ENCODE peak calls at places on chromosomes 2 and 18, in five cellular contexts. X is ovary; C is mesenchymal stem cell; P is neural progenitor cell; N is CD8-positive, alpha-beta memory T cell. B is an unnamed sample.

GRCh38 chr2:209431701-209432100 is 7.9 kb downstream of the MAP2 start:
- DNase-seq in X (no peak), C (no peak), P (no peak), N (no peak), B (peak; percentile 90)

GRCh38 chr18:13381907-13382682 is 163.5 kb downstream of the LDLRAD4 start:
- DNase-seq in X (peak; percentile 63), C (peak; percentile 0), P (no peak), N (no peak), B (peak; percentile 15)

GRCh38 chr2:100702444-100703134 is 117.3 kb upstream of the NPAS2 start:
- DNase-seq in X (no peak), C (no peak), P (no peak), N (no peak), B (no peak)

GRCh38 chr2:83229443-83229842 is 1229.6 kb downstream of the SUCLG1 start:
- DNase-seq in X (no peak), C (no peak), P (no peak), N (no peak), B (no peak)

GRCh38 chr2:231383701-231384435 is 11.6 kb upstream of the B3GNT7 start:
- DNase-seq in X (no peak), C (no peak), P (no peak), N (no peak), B (no peak)

GRCh38 chr2:11129598-11130449 is 25.4 kb upstream of the SLC66A3 start:
- DNase-seq in X (peak; percentile 83), C (peak; percentile 35), P (peak; percentile 93), N (peak; percentile 79), B (no peak)

GRCh38 chr2:6470518-6470917 is 395.2 kb downstream of the CMPK2 start:
- DNase-seq in X (no peak), C (no peak), P (peak; percentile 31), N (no peak), B (no peak)

GRCh38 chr18:63452273-63452672 is 24.5 kb upstream of the SERPINB5 start:
- DNase-seq in X (no peak), C (no peak), P (no peak), N (no peak), B (no peak)

GRCh38 chr18:78528437-78529228 is 451.0 kb upstream of the SALL3 start:
- DNase-seq in X (no peak), C (no peak), P (peak; percentile 18), N (no peak), B (no peak)

GRCh38 chr18:45332911-45333310 is 282.4 kb upstream of the SLC14A2 start:
- DNase-seq in X (no peak), C (no peak), P (no peak), N (no peak), B (no peak)

GRCh38 chr2:240467659-240468299 is 32.3 kb downstream of the GPC1 start:
- DNase-seq in X (peak; percentile 37), C (no peak), P (no peak), N (no peak), B (no peak)

GRCh38 chr2:198376677-198377076 is 572.3 kb downstream of the PLCL1 start:
- DNase-seq in X (no peak), C (no peak), P (no peak), N (no peak), B (peak; percentile 16)

GRCh38 chr18:46471809-46472498 is 185.1 kb downstream of the LOXHD1 start:
- DNase-seq in X (no peak), C (no peak), P (no peak), N (no peak), B (no peak)

GRCh38 chr2:129906139-129906860 is 73.2 kb upstream of the RAB6C start:
- DNase-seq in X (no peak), C (no peak), P (no peak), N (no peak), B (no peak)

GRCh38 chr2:55524884-55525437 is 5.4 kb downstream of the CFAP36 start:
- DNase-seq in X (no peak), C (no peak), P (no peak), N (no peak), B (no peak)

GRCh38 chr18:23268641-23269040 is 133.4 kb downstream of the CABLES1 start:
- DNase-seq in X (no peak), C (no peak), P (no peak), N (no peak), B (no peak)

GRCh38 chr2:119680457-119681195 is 1.6 kb downstream of the TMEM177 start:
- DNase-seq in X (no peak), C (no peak), P (no peak), N (no peak), B (no peak)

GRCh38 chr2:56008661-56009411 is 85.3 kb upstream of the EFEMP1 start:
- DNase-seq in X (peak; percentile 40), C (peak; percentile 82), P (peak; percentile 94), N (no peak), B (peak; percentile 94)

GRCh38 chr2:130370490-130370889 is 14.6 kb downstream of the PTPN18 start:
- DNase-seq in X (no peak), C (no peak), P (no peak), N (peak; percentile 51), B (no peak)

GRCh38 chr18:45920367-45920766 is 46.8 kb downstream of the EPG5 start:
- DNase-seq in X (peak; percentile 69), C (no peak), P (no peak), N (no peak), B (peak; percentile 36)

GRCh38 chr2:150125708-150126107 is 361.8 kb downstream of the RND3 start:
- DNase-seq in X (no peak), C (peak; percentile 76), P (peak; percentile 35), N (no peak), B (peak; percentile 40)

GRCh38 chr2:101119431-101119830 is 31.8 kb downstream of the TBC1D8 start:
- DNase-seq in X (no peak), C (no peak), P (no peak), N (no peak), B (peak; percentile 59)

GRCh38 chr2:102033028-102033749 is 41.4 kb downstream of the IL1R2 start:
- DNase-seq in X (peak; percentile 67), C (peak; percentile 87), P (no peak), N (no peak), B (peak; percentile 84)

GRCh38 chr2:70807828-70808118 is 12.6 kb downstream of the CLEC4F start:
- DNase-seq in X (no peak), C (no peak), P (no peak), N (no peak), B (no peak)

GRCh38 chr18:59429608-59430007 is 70.5 kb upstream of the LMAN1 start:
- DNase-seq in X (no peak), C (no peak), P (no peak), N (no peak), B (no peak)

GRCh38 chr2:58240595-58240937 is 559 bp downstream of the FANCL start:
- DNase-seq in X (no peak), C (no peak), P (no peak), N (no peak), B (no peak)

GRCh38 chr2:234564719-234565118 is 67.8 kb upstream of the ARL4C start:
- DNase-seq in X (no peak), C (no peak), P (no peak), N (no peak), B (peak; percentile 70)

GRCh38 chr2:57510704-57511103 is 535.9 kb upstream of the VRK2 start:
- DNase-seq in X (no peak), C (no peak), P (no peak), N (no peak), B (no peak)

GRCh38 chr2:173198338-173198737 is 122.7 kb downstream of the MAP3K20 start:
- DNase-seq in X (no peak), C (no peak), P (no peak), N (no peak), B (no peak)

GRCh38 chr2:173193925-173194324 is 118.3 kb downstream of the MAP3K20 start:
- DNase-seq in X (no peak), C (peak; percentile 49), P (peak; percentile 13), N (no peak), B (peak; percentile 52)

GRCh38 chr2:173195100-173195499 is 119.5 kb downstream of the MAP3K20 start:
- DNase-seq in X (no peak), C (no peak), P (peak; percentile 83), N (no peak), B (no peak)

GRCh38 chr2:173196638-173197037 is 121.0 kb downstream of the MAP3K20 start:
- DNase-seq in X (no peak), C (no peak), P (peak; percentile 19), N (no peak), B (no peak)

DNA sequence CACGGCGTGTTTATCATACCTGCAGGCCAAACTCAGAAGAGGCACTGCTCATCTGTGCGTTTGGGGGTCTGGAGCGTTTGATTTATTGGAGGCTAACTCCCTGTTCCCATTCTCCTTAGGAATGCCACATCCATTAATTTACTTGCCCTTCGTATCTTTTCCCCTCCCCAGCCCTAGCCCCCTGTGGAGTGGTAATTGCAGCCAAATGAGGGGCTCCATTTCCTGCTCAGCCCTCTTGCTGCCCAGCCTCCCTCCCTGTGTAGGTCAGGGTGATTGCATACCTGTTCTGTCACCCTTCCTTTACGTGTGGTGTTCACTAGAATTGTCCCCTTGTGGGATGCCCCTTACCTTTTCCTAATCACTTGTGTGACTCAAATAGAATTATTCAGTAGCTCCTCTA is 120.4 kb downstream of the MAP3K20 start:
- DNase-seq in X (no peak), C (no peak), P (peak; percentile 68), N (no peak), B (no peak)
- H3K4me1 ChIP-seq in X (peaks cover 5% of the 10 kb centered on the region), C (peaks cover 4% of the 10 kb centered on the region), P (peaks cover 48% of the 10 kb centered on the region), N (no peaks in the 10 kb centered on the region), B (peaks cover 12% of the 10 kb centered on the region)

DNA sequence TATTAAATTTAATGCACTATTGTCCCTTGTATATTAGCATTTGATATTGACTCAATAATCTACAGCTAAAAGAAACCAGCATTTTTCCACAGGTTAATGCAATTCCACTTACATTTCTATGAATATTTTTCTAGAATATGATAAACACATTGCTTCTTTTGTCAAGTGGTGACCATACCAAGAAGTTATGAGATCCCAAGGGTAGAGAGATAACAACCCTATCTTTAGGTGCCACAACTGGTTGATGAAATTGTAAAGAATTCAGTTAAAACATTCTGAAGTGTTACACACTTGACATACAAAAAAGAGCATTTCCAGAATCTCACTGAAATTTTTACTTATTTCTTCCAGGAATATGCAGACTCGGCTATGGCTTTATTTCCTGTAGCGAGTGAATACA is 56.0 kb downstream of the ABCG8 start:
- DNase-seq in X (no peak), C (no peak), P (no peak), N (no peak), B (no peak)
- H3K36me3 ChIP-seq in X (no peaks in the 10 kb centered on the region), C (no peaks in the 10 kb centered on the region), P (peaks cover 25% of the 10 kb centered on the region), N (peaks cover 44% of the 10 kb centered on the region), B (peaks cover 83% of the 10 kb centered on the region)

GRCh38 chr2:113827426-113827825 is 62.5 kb upstream of the ACTR3 start:
- DNase-seq in X (no peak), C (no peak), P (no peak), N (no peak), B (no peak)
- H3K4me1 ChIP-seq in X (no peaks in the 10 kb centered on the region), C (no peaks in the 10 kb centered on the region), P (peaks cover 12% of the 10 kb centered on the region), N (no peaks in the 10 kb centered on the region), B (peaks cover 4% of the 10 kb centered on the region)

DNA sequence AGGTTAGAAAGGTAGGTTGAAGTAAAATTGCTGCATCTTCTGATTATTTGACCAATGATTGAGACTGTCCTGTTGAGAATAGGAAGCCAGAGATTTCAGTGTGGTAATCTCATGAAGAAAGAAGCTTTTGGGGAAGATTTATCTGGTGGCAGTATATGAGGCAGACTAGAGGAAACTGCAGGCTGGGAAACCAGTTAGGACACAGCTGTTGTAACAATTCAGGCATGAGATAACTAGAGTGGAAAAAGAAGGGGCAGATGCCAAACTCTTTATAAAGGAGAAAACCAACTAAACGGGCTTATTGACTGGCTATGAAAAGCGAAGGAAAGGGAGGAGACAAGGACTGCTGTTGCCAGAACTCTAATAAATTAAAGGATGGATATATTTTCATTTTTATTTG is 155.6 kb downstream of the TTC27 start:
- DNase-seq in X (no peak), C (no peak), P (peak; percentile 2), N (no peak), B (no peak)
- H3K36me3 ChIP-seq in X (no peaks in the 10 kb centered on the region), C (peaks cover 2% of the 10 kb centered on the region), P (peaks cover 5% of the 10 kb centered on the region), N (peaks cover 21% of the 10 kb centered on the region), B (peaks cover 12% of the 10 kb centered on the region)

B was measured in adipocyte.